ENCODE peak calls at places on chromosomes 3 and 15, in four cellular contexts. One of them, this sample, is unnamed.

GRCh38 chr3:155069729-155070128 is 10.4 kb upstream of the MME start:
- DNase-seq in mucosa of descending colon: no peak
- DNase-seq in activated T-helper 1 cell treated with anti-CD3 and anti-CD28 coated beads, Interleukin-12 subunit alpha, Interleukin-12 subunit beta, Interleukin-2, Interleukin-4 antibody, amounts not matched to agents 30 ng/mL and 10 ng/mL and 1 ng/mL, durations not matched to agents 14 hours and 24 hours and 36 hours: no peak
- DNase-seq in AML-193: no peak
- DNase-seq in this sample: no peak

GRCh38 chr3:42031808-42032475 is 59.2 kb upstream of the TRAK1 start:
- DNase-seq in AML-193: no peak
- DNase-seq in mucosa of descending colon: no peak
- DNase-seq in activated T-helper 1 cell treated with anti-CD3 and anti-CD28 coated beads, Interleukin-12 subunit alpha, Interleukin-12 subunit beta, Interleukin-2, Interleukin-4 antibody, amounts not matched to agents 30 ng/mL and 10 ng/mL and 1 ng/mL, durations not matched to agents 14 hours and 24 hours and 36 hours: no peak
- DNase-seq in this sample: no peak

GRCh38 chr3:138440137-138440536 is 5.7 kb downstream of the ESYT3 start:
- DNase-seq in activated T-helper 1 cell treated with anti-CD3 and anti-CD28 coated beads, Interleukin-12 subunit alpha, Interleukin-12 subunit beta, Interleukin-2, Interleukin-4 antibody, amounts not matched to agents 30 ng/mL and 10 ng/mL and 1 ng/mL, durations not matched to agents 14 hours and 24 hours and 36 hours: no peak
- DNase-seq in AML-193: no peak
- DNase-seq in mucosa of descending colon: no peak
- DNase-seq in this sample: no peak

GRCh38 chr3:106281231-106281630 is 412.4 kb upstream of the CBLB start:
- DNase-seq in AML-193: no peak
- DNase-seq in mucosa of descending colon: no peak
- DNase-seq in activated T-helper 1 cell treated with anti-CD3 and anti-CD28 coated beads, Interleukin-12 subunit alpha, Interleukin-12 subunit beta, Interleukin-2, Interleukin-4 antibody, amounts not matched to agents 30 ng/mL and 10 ng/mL and 1 ng/mL, durations not matched to agents 14 hours and 24 hours and 36 hours: no peak
- DNase-seq in this sample: no peak

GRCh38 chr3:58635371-58636285 is 30.9 kb downstream of the FAM3D start:
- DNase-seq in AML-193: no peak
- DNase-seq in mucosa of descending colon: no peak
- DNase-seq in activated T-helper 1 cell treated with anti-CD3 and anti-CD28 coated beads, Interleukin-12 subunit alpha, Interleukin-12 subunit beta, Interleukin-2, Interleukin-4 antibody, amounts not matched to agents 30 ng/mL and 10 ng/mL and 1 ng/mL, durations not matched to agents 14 hours and 24 hours and 36 hours: no peak
- DNase-seq in this sample: no peak

GRCh38 chr3:81490541-81491288 is 270.7 kb downstream of the GBE1 start:
- DNase-seq in mucosa of descending colon: peak; percentile 38
- DNase-seq in AML-193: peak; percentile 68
- DNase-seq in activated T-helper 1 cell treated with anti-CD3 and anti-CD28 coated beads, Interleukin-12 subunit alpha, Interleukin-12 subunit beta, Interleukin-2, Interleukin-4 antibody, amounts not matched to agents 30 ng/mL and 10 ng/mL and 1 ng/mL, durations not matched to agents 14 hours and 24 hours and 36 hours: peak; percentile 54
- DNase-seq in this sample: peak; percentile 80

GRCh38 chr3:141851411-141851810 is 25.0 kb upstream of the ATP1B3 start:
- DNase-seq in mucosa of descending colon: no peak
- DNase-seq in activated T-helper 1 cell treated with anti-CD3 and anti-CD28 coated beads, Interleukin-12 subunit alpha, Interleukin-12 subunit beta, Interleukin-2, Interleukin-4 antibody, amounts not matched to agents 30 ng/mL and 10 ng/mL and 1 ng/mL, durations not matched to agents 14 hours and 24 hours and 36 hours: no peak
- DNase-seq in AML-193: no peak
- DNase-seq in this sample: no peak

GRCh38 chr15:58453931-58454793 is 22.4 kb downstream of the LIPC start:
- DNase-seq in activated T-helper 1 cell treated with anti-CD3 and anti-CD28 coated beads, Interleukin-12 subunit alpha, Interleukin-12 subunit beta, Interleukin-2, Interleukin-4 antibody, amounts not matched to agents 30 ng/mL and 10 ng/mL and 1 ng/mL, durations not matched to agents 14 hours and 24 hours and 36 hours: peak; percentile 24
- DNase-seq in mucosa of descending colon: no peak
- DNase-seq in AML-193: no peak
- DNase-seq in this sample: no peak

GRCh38 chr3:59425371-59425770 is 375.5 kb upstream of the CFAP20DC start:
- DNase-seq in activated T-helper 1 cell treated with anti-CD3 and anti-CD28 coated beads, Interleukin-12 subunit alpha, Interleukin-12 subunit beta, Interleukin-2, Interleukin-4 antibody, amounts not matched to agents 30 ng/mL and 10 ng/mL and 1 ng/mL, durations not matched to agents 14 hours and 24 hours and 36 hours: no peak
- DNase-seq in mucosa of descending colon: no peak
- DNase-seq in AML-193: no peak
- DNase-seq in this sample: no peak

GRCh38 chr15:67107014-67107812 is 41.8 kb downstream of the SMAD3 start:
- DNase-seq in AML-193: no peak
- DNase-seq in activated T-helper 1 cell treated with anti-CD3 and anti-CD28 coated beads, Interleukin-12 subunit alpha, Interleukin-12 subunit beta, Interleukin-2, Interleukin-4 antibody, amounts not matched to agents 30 ng/mL and 10 ng/mL and 1 ng/mL, durations not matched to agents 14 hours and 24 hours and 36 hours: no peak
- DNase-seq in mucosa of descending colon: peak; percentile 61
- DNase-seq in this sample: peak; percentile 77

GRCh38 chr3:55060921-55061555 is 133.2 kb upstream of the LRTM1 start:
- DNase-seq in AML-193: no peak
- DNase-seq in activated T-helper 1 cell treated with anti-CD3 and anti-CD28 coated beads, Interleukin-12 subunit alpha, Interleukin-12 subunit beta, Interleukin-2, Interleukin-4 antibody, amounts not matched to agents 30 ng/mL and 10 ng/mL and 1 ng/mL, durations not matched to agents 14 hours and 24 hours and 36 hours: no peak
- DNase-seq in mucosa of descending colon: no peak
- DNase-seq in this sample: no peak

GRCh38 chr3:124362418-124362817 is 367.8 kb upstream of the UMPS start:
- DNase-seq in mucosa of descending colon: no peak
- DNase-seq in activated T-helper 1 cell treated with anti-CD3 and anti-CD28 coated beads, Interleukin-12 subunit alpha, Interleukin-12 subunit beta, Interleukin-2, Interleukin-4 antibody, amounts not matched to agents 30 ng/mL and 10 ng/mL and 1 ng/mL, durations not matched to agents 14 hours and 24 hours and 36 hours: no peak
- DNase-seq in AML-193: no peak
- DNase-seq in this sample: no peak

GRCh38 chr15:51076898-51077564 is 17.7 kb downstream of the TNFAIP8L3 start:
- DNase-seq in AML-193: no peak
- DNase-seq in activated T-helper 1 cell treated with anti-CD3 and anti-CD28 coated beads, Interleukin-12 subunit alpha, Interleukin-12 subunit beta, Interleukin-2, Interleukin-4 antibody, amounts not matched to agents 30 ng/mL and 10 ng/mL and 1 ng/mL, durations not matched to agents 14 hours and 24 hours and 36 hours: no peak
- DNase-seq in mucosa of descending colon: peak; percentile 55
- DNase-seq in this sample: peak; percentile 56

GRCh38 chr3:65584913-65585312 is 453.8 kb downstream of the MAGI1 start:
- DNase-seq in activated T-helper 1 cell treated with anti-CD3 and anti-CD28 coated beads, Interleukin-12 subunit alpha, Interleukin-12 subunit beta, Interleukin-2, Interleukin-4 antibody, amounts not matched to agents 30 ng/mL and 10 ng/mL and 1 ng/mL, durations not matched to agents 14 hours and 24 hours and 36 hours: no peak
- DNase-seq in mucosa of descending colon: no peak
- DNase-seq in AML-193: no peak
- DNase-seq in this sample: no peak

GRCh38 chr3:32045091-32045964 is 61.1 kb upstream of the GPD1L start:
- DNase-seq in AML-193: no peak
- DNase-seq in activated T-helper 1 cell treated with anti-CD3 and anti-CD28 coated beads, Interleukin-12 subunit alpha, Interleukin-12 subunit beta, Interleukin-2, Interleukin-4 antibody, amounts not matched to agents 30 ng/mL and 10 ng/mL and 1 ng/mL, durations not matched to agents 14 hours and 24 hours and 36 hours: no peak
- DNase-seq in mucosa of descending colon: peak; percentile 39
- DNase-seq in this sample: peak; percentile 46

This sample was measured in transverse colon.